ENCODE peak calls at places on chromosomes 16 and 17, in five cellular contexts. G is neural crest cell; Z is CD4-positive, CD25-positive, alpha-beta regulatory T cell; M is B cell; Y is central memory CD4-positive, alpha-beta T cell. E is an unnamed sample.

GRCh38 chr16:12130691-12131302 is 154.3 kb downstream of the SNX29 start:
- DNase-seq in G (no peak), Z (no peak), M (peak), Y (no peak), E (no peak)

GRCh38 chr17:41415833-41416335 is 8.5 kb downstream of the KRT37 start:
- DNase-seq in G (no peak), Z (no peak), M (no peak), Y (no peak), E (no peak)

GRCh38 chr17:77365584-77366186 is 224.9 kb downstream of the SEC14L1 start:
- DNase-seq in G (no peak), Z (no peak), M (no peak), Y (no peak), E (no peak)

GRCh38 chr17:32240745-32241144 is 24.9 kb upstream of the RHBDL3 start:
- DNase-seq in G (no peak), Z (no peak), M (no peak), Y (no peak), E (no peak)

GRCh38 chr17:47733047-47733413 is at the start of gene TBX21:
- DNase-seq in G (peak), Z (peak), M (peak), Y (peak), E (no peak)

GRCh38 chr17:4427505-4427904 is 6.2 kb upstream of the SPNS3 start:
- DNase-seq in G (no peak), Z (no peak), M (no peak), Y (no peak), E (no peak)

GRCh38 chr17:47318197-47318918 is 5.4 kb upstream of the EFCAB13 start:
- DNase-seq in G (no peak), Z (peak), M (no peak), Y (no peak), E (no peak)

GRCh38 chr16:6341993-6342392 is 990.7 kb upstream of the RBFOX1 start:
- DNase-seq in G (no peak), Z (no peak), M (no peak), Y (no peak), E (no peak)

GRCh38 chr17:79707931-79708891 is 22.5 kb upstream of the ENPP7 start:
- DNase-seq in G (peak), Z (peak), M (peak), Y (peak), E (no peak)

GRCh38 chr16:12539185-12539929 is 264.3 kb downstream of the CPPED1 start:
- DNase-seq in G (no peak), Z (peak), M (no peak), Y (no peak), E (no peak)

GRCh38 chr17:81928497-81929252 is 1.1 kb upstream of the MAFG start:
- DNase-seq in G (no peak), Z (no peak), M (no peak), Y (no peak), E (no peak)

GRCh38 chr16:74735162-74735452 is 34.4 kb upstream of the MLKL start:
- DNase-seq in G (no peak), Z (no peak), M (no peak), Y (no peak), E (no peak)

GRCh38 chr17:65668211-65668610 is 106.8 kb upstream of the AXIN2 start:
- DNase-seq in G (no peak), Z (no peak), M (no peak), Y (no peak), E (no peak)

GRCh38 chr16:48441863-48442279 is 56.7 kb upstream of the SIAH1 start:
- DNase-seq in G (no peak), Z (no peak), M (no peak), Y (no peak), E (no peak)

GRCh38 chr17:73341350-73342056 is 29.7 kb upstream of the CDC42EP4 start:
- DNase-seq in G (no peak), Z (no peak), M (no peak), Y (no peak), E (no peak)

GRCh38 chr16:30903596-30903995 is 7.2 kb downstream of the CTF1 start:
- DNase-seq in G (no peak), Z (peak), M (no peak), Y (no peak), E (no peak)

GRCh38 chr17:5631958-5632357 is 47.6 kb upstream of the NLRP1 start:
- DNase-seq in G (no peak), Z (no peak), M (no peak), Y (no peak), E (no peak)

GRCh38 chr16:84931506-84931905 is 79.8 kb downstream of the ZDHHC7 start:
- DNase-seq in G (no peak), Z (no peak), M (no peak), Y (no peak), E (no peak)

GRCh38 chr16:3266873-3267537 is 10.6 kb upstream of the MEFV start:
- DNase-seq in G (no peak), Z (no peak), M (no peak), Y (no peak), E (no peak)

GRCh38 chr16:86261379-86261778 is 248.9 kb upstream of the FOXF1 start:
- DNase-seq in G (no peak), Z (no peak), M (no peak), Y (no peak), E (no peak)

GRCh38 chr16:30619643-30620042 is 9.5 kb upstream of the ZNF689 start:
- DNase-seq in G (no peak), Z (no peak), M (no peak), Y (no peak), E (no peak)

GRCh38 chr17:30188211-30188939 is 47.1 kb downstream of the SLC6A4 start:
- DNase-seq in G (no peak), Z (no peak), M (no peak), Y (no peak), E (no peak)

GRCh38 chr16:15509593-15510520 is 75.5 kb downstream of the BMERB1 start:
- DNase-seq in G (no peak), Z (peak), M (no peak), Y (no peak), E (no peak)

GRCh38 chr16:51119576-51120288 is 31.3 kb downstream of the SALL1 start:
- DNase-seq in G (no peak), Z (no peak), M (no peak), Y (no peak), E (no peak)

GRCh38 chr16:14070877-14071575 is at the start of gene MRTFB:
- DNase-seq in G (peak), Z (peak), M (peak), Y (peak), E (peak)

GRCh38 chr17:1256699-1257098 is 13.5 kb upstream of the BHLHA9 start:
- DNase-seq in G (no peak), Z (no peak), M (no peak), Y (no peak), E (no peak)

GRCh38 chr16:58339452-58339938 is 44.7 kb upstream of the PRSS54 start:
- DNase-seq in G (no peak), Z (no peak), M (no peak), Y (no peak), E (no peak)

GRCh38 chr17:9002610-9003354 is 18.5 kb upstream of the NTN1 start:
- DNase-seq in G (peak), Z (peak), M (no peak), Y (no peak), E (no peak)

GRCh38 chr16:50613281-50613991 is 65.2 kb downstream of the NKD1 start:
- DNase-seq in G (no peak), Z (no peak), M (no peak), Y (no peak), E (no peak)

GRCh38 chr17:66468241-66469087 is 166.1 kb downstream of the PRKCA start:
- DNase-seq in G (no peak), Z (no peak), M (no peak), Y (no peak), E (no peak)

GRCh38 chr17:43540821-43541674 is 5.1 kb downstream of the ETV4 start:
- DNase-seq in G (no peak), Z (no peak), M (no peak), Y (no peak), E (no peak)

E was measured in cerebellar nuclear complex.